ENCODE peak calls at places on chromosome 15, in four cellular contexts. V is body of pancreas, I is colonic mucosa, J is tibial artery. A is an unnamed sample. For H3K36me3, the result is how much of the 10 kb centered on the place peaks cover.

GRCh38 chr15:67943475-67943874 is 103.6 kb upstream of the RNU6-1 start:
- DNase-seq in V (no peak), I (no peak), J (no peak), A (no peak)

GRCh38 chr15:67063689-67064606 is 1.5 kb upstream of the SMAD3 start:
- DNase-seq in V (peak), I (peak), J (no peak), A (no peak)

GRCh38 chr15:45401665-45402161 is 23.4 kb upstream of the GATM start:
- DNase-seq in V (no peak), I (no peak), J (no peak), A (no peak)

GRCh38 chr15:40782609-40783227 is 12.9 kb downstream of the C15orf62 start:
- DNase-seq in V (peak), I (peak), J (no peak), A (no peak)

GRCh38 chr15:34621675-34622074 is 38.2 kb upstream of the GOLGA8B start:
- DNase-seq in V (peak), I (no peak), J (no peak), A (no peak)

GRCh38 chr15:41804920-41805666 is 22.8 kb upstream of the JMJD7 start:
- DNase-seq in V (no peak), I (no peak), J (no peak), A (no peak)

GRCh38 chr15:41581110-41581509 is 22.1 kb downstream of the TYRO3 start:
- DNase-seq in V (no peak), I (no peak), J (no peak), A (no peak)

GRCh38 chr15:37206690-37207089 is 106.3 kb upstream of the MEIS2 start:
- DNase-seq in V (no peak), I (no peak), J (no peak), A (no peak)

GRCh38 chr15:90086868-90087268 is 15.4 kb downstream of the IDH2 start:
- DNase-seq in V (peak), I (peak), J (no peak), A (no peak)

GRCh38 chr15:69313437-69314000 is 14.8 kb downstream of the PAQR5 start:
- DNase-seq in V (no peak), I (no peak), J (no peak), A (no peak)

GRCh38 chr15:44289352-44289790 is 852 bp downstream of the GOLM2 start:
- DNase-seq in V (peak), I (no peak), J (no peak), A (no peak)

GRCh38 chr15:83285284-83285978 is 967 bp upstream of the BNC1 start:
- DNase-seq in V (no peak), I (no peak), J (no peak), A (no peak)

GRCh38 chr15:32683906-32684584 is 33.8 kb upstream of the GREM1 start:
- DNase-seq in V (peak), I (no peak), J (peak), A (peak)

GRCh38 chr15:36724493-36724892 is 145.1 kb downstream of the CDIN1 start:
- DNase-seq in V (no peak), I (no peak), J (no peak), A (no peak)

GRCh38 chr15:88399021-88399685 is 68.0 kb downstream of the MRPL46 start:
- DNase-seq in V (no peak), I (no peak), J (no peak), A (no peak)

GRCh38 chr15:72939855-72940631 is 112.2 kb upstream of the NEO1 start:
- DNase-seq in V (no peak), I (no peak), J (no peak), A (no peak)

GRCh38 chr15:33852570-33852969 is 115.7 kb upstream of the CHRM5 start:
- DNase-seq in V (no peak), I (no peak), J (no peak), A (no peak)

GRCh38 chr15:67097893-67098740 is 32.7 kb downstream of the SMAD3 start:
- DNase-seq in V (no peak), I (peak), J (peak), A (peak)

GRCh38 chr15:33126559-33127290 is 67.8 kb downstream of the FMN1 start:
- DNase-seq in V (peak), I (peak), J (peak), A (peak)

GRCh38 chr15:88703533-88703932 is 64.7 kb downstream of the ISG20 start:
- DNase-seq in V (no peak), I (no peak), J (no peak), A (no peak)

GRCh38 chr15:25846377-25846776 is 16.8 kb downstream of the ATP10A start:
- DNase-seq in V (no peak), I (no peak), J (no peak), A (no peak)

GRCh38 chr15:66184492-66184891 is 69.1 kb downstream of the MEGF11 start:
- DNase-seq in V (no peak), I (no peak), J (no peak), A (no peak)

GRCh38 chr15:67542192-67542461 is 376 bp upstream of the MAP2K5 start:
- DNase-seq in V (peak), I (no peak), J (no peak), A (no peak)

GRCh38 chr15:95298729-95299128 is 1031.8 kb upstream of the NR2F2 start:
- DNase-seq in V (no peak), I (no peak), J (no peak), A (no peak)

GRCh38 chr15:95017950-95018349 is 786.6 kb downstream of the MCTP2 start:
- DNase-seq in V (peak), I (peak), J (peak), A (no peak)

GRCh38 chr15:76340802-76341365 is 4.3 kb downstream of the ISL2 start:
- DNase-seq in V (peak), I (peak), J (no peak), A (no peak)

GRCh38 chr15:76342382-76343201 is 6.0 kb downstream of the ISL2 start:
- DNase-seq in V (no peak), I (peak), J (no peak), A (no peak)

GRCh38 chr15:76340198-76340801 is 3.7 kb downstream of the ISL2 start:
- DNase-seq in V (peak), I (no peak), J (no peak), A (no peak)

GRCh38 chr15:76342046-76342381 is 5.4 kb downstream of the ISL2 start:
- DNase-seq in V (no peak), I (no peak), J (no peak), A (no peak)

DNA sequence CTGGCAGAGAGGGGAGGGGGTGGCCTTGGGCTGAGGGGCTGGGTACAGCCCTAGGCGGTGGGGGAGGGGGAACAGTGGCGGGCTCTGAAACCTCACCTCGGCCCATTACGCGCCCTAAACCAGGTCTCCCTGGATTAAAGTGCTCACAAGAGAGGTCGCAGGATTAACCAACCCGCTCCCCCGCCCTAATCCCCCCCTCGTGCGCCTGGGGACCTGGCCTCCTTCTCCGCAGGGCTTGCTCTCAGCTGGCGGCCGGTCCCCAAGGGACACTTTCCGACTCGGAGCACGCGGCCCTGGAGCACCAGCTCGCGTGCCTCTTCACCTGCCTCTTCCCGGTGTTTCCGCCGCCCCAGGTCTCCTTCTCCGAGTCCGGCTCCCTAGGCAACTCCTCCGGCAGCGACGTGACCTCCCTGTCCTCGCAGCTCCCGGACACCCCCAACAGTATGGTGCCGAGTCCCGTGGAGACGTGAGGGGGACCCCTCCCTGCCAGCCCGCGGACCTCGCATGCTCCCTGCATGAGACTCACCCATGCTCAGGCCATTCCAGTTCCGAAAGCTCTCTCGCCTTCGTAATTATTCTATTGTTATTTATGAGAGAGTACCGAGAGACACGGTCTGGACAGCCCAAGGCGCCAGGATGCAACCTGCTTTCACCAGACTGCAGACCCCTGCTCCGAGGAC is 4.9 kb downstream of the ISL2 start:
- DNase-seq in V (peak), I (peak), J (no peak), A (no peak)
- H3K4me3 ChIP-seq in V (no peak), I (peak), J (peak), A (peak)

DNA sequence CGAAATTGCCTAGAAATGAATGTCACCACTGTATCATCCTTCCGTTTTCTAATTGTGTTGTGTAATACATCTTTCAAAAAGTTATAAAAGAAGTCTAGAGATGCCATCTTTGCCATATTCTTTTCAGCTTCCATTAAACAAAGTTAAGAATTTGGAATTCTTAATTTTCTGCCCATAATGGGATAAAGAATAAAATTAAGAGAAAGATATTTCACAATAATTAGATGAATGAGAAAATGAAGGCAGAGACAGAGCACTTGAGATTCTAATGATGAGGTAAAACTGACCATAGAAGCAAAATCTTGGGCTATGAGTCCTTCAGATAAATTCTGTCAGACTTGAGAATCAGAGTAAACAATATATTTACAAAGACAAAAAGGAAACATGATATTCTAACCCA is 48.7 kb downstream of the ALDH1A2 start:
- DNase-seq in V (no peak), I (no peak), J (no peak), A (no peak)
- H3K36me3 ChIP-seq in V (under half), I (under half), J (under half), A (under half)

GRCh38 chr15:98805434-98806274 is 157.3 kb downstream of the IGF1R start:
- DNase-seq in V (no peak), I (no peak), J (no peak), A (no peak)
- TF ChIP-seq CTCF in V (peak), I (peak), J (no peak), A (no peak)

DNA sequence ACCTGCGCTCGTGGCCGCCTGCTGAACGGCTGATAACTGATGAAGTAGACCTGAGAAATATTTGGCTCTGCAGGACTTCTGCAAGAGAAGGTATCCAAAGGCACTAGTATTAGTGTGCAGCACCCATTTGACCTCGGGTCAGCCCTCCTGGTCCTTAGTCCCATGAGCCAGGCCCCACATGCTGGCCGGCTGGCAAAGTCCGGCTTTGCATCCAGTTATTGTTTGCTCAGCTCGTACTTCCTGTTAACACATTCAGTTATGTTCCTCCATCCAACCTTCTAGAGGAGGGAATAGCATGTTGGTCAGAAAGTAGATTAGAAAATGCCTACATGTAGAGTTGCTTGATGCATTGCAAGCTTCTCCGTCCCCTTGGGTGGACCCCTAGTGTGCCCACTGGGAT is 385.7 kb upstream of the RGMA start:
- DNase-seq in V (peak), I (no peak), J (no peak), A (no peak)
- H3K4me3 ChIP-seq in V (no peak), I (no peak), J (no peak), A (no peak)

DNA sequence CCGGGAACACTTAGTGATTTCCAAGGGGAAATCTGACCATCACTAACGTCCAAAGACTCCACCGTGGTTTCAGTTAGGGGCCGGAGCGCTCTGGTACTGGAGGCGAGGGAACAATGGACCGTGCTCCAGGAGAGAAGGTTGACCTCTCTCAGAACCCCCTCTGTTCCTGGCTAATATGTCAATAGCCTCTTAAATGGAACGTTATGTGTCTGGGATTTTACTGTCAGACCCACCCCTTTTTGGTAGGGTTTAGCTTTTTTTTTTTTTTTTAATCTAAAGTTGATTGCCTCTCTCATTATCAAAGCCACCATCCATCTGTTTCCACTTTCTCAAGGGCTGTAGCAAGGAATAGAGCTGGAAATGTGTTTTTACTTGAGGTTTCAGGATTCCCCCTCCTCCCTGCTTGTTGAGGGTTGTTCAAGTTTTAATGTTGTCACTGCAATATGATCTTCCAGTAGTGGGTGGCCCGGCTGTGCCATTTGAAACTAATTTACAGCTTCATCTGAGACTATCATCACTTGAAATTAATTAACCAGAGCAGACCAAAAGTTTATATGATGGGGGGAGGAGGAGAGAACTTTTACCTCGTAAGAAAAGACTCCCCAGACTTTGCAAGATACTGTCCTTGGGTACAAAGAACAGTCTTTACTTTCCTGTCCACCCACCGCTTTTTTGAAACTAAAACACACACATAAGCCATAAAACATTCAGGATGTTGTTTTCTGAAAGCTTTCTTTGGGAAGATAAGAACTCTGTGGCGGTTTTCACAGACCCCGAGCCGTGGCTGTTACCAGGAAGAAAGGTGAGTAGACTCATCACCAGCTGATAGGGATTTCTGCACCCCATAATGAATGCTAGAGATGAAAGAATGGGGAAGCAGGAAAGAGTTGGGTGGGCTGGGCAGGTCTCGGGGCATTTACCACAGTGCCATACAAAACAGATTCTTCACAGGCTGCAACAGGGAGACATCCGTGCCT is 187.8 kb downstream of the UACA start:
- DNase-seq in V (no peak), I (no peak), J (no peak), A (no peak)
- H3K36me3 ChIP-seq in V (under half), I (under half), J (under half), A (under half)

GRCh38 chr15:52765779-52766178 is 24.4 kb downstream of the ONECUT1 start:
- DNase-seq in V (peak), I (no peak), J (no peak), A (no peak)
- TF ChIP-seq CTCF in V (peak), I (no peak), J (no peak), A (peak)

DNA sequence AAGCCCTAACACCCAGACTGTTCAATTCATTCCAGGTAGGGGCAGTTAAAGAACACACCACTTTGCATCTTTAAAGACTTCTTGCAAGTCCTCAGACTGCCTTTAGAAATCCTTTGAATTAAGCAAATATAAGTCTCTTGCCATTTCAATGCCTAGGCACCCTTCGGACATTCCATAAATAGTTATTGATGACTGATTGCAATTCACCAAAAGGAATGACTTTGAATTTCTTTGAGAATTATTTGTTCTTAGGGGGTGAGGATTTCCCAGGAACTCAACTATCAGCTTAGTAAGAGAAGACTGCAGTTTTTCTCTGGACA is 477 bp upstream of the MYEF2 start:
- DNase-seq in V (no peak), I (no peak), J (no peak), A (no peak)
- H3K4me3 ChIP-seq in V (no peak), I (peak), J (peak), A (peak)

DNA sequence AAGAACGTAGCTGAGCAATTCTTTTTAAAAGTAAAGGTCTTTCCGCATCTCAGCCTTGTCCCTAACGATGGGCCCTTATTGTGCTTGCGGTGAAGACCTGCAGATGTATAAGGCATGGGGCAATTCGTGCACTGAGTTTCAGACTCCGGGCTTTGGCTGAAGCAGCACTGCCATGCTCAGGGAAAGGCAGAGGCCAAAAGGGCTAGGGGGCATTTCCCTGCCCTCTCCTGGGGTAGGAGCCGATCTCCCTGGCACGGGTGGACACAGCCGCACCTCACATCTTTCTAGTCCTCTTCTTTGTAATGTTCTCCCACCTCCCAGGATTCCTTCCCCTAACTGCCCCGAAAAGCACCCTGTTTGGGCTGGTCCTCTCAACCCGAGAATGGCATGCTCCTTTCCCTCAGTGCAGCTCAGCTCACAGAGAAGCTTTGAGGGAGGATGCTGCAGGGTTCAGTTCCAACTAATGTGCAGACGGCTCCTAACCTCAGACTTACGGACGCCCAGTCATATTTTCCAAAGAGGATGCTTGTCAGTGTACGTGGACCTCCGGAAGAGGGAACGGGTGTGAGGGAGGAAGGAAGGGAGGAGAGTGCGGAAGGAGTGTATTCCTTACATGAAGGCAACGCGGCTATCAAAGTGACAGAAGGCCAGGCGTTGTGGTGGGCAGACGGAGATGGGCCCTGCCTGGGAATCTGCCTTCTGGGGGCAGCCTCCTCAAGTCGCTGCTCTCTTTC is 61.2 kb downstream of the SYNM start:
- DNase-seq in V (no peak), I (no peak), J (no peak), A (no peak)
- H3K36me3 ChIP-seq in V (under half), I (under half), J (under half), A (under half)

DNA sequence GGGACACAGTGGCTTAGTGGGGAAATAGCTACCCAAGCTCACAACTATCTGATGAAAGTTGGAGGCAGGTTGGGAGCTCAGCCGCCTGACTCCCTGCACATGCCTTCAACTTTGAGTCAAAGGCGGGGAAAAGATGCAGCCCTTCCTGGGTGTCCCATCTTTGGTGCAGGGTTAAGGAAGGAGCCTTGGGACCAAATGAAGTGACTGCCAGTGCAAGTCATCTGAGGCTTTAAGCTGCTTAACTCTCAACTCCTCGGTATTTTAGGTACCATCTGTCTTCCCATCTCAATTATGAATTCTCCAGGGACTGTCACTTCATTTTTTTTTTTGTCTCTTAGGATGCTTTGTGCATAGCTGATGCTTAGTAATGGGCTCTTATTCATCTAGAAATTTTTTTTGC is 408.8 kb upstream of the C2CD4B start:
- DNase-seq in V (no peak), I (no peak), J (no peak), A (no peak)
- TF ChIP-seq CTCF in V (no peak), I (no peak), J (no peak), A (no peak)